ENCODE peak calls at places on chromosome 9, in ten cellular contexts. V is psoas muscle, W is A549, B is OCI-LY7, Z is dorsolateral prefrontal cortex, Y is adrenal gland, R is pancreas, H is brain microvascular endothelial cell, M is tibial artery, F is left ventricle myocardium inferior. A is an unnamed sample.

GRCh38 chr9:86768709-86769108 is 178.6 kb downstream of the GAS1 start:
- DNase-seq in V (no peak), W (no peak), B (no peak), Z (no peak), Y (no peak), R (no peak), H (no peak), M (no peak), F (no peak), A (no peak)

GRCh38 chr9:96491079-96491879 is 41.3 kb downstream of the HABP4 start:
- DNase-seq in V (no peak), W (no peak), B (no peak), Z (no peak), Y (peak; percentile 66), R (no peak), H (no peak), M (no peak), F (no peak), A (no peak)

GRCh38 chr9:133460405-133461175 is 812 bp downstream of the CACFD1 start:
- DNase-seq in V (no peak), W (peak; percentile 77), B (peak; percentile 91), Z (no peak), Y (peak; percentile 75), R (peak; percentile 83), H (no peak), M (peak; percentile 83), F (no peak), A (peak; percentile 85)

GRCh38 chr9:127741831-127742434 is 6.8 kb upstream of the TOR2A start:
- DNase-seq in V (peak; percentile 88), W (peak; percentile 49), B (no peak), Z (peak; percentile 88), Y (peak; percentile 87), R (peak; percentile 83), H (no peak), M (no peak), F (peak; percentile 81), A (no peak)

GRCh38 chr9:116629700-116630099 is 57.4 kb upstream of the TRIM32 start:
- DNase-seq in V (no peak), W (no peak), B (no peak), Z (no peak), Y (no peak), R (no peak), H (no peak), M (no peak), F (no peak), A (no peak)

GRCh38 chr9:27800159-27800558 is 226.9 kb upstream of the C9orf72 start:
- DNase-seq in V (no peak), W (no peak), B (no peak), Z (no peak), Y (no peak), R (no peak), H (no peak), M (no peak), F (no peak), A (no peak)

GRCh38 chr9:113484258-113484730 is 20.8 kb downstream of the RGS3 start:
- DNase-seq in V (peak; percentile 64), W (no peak), B (no peak), Z (no peak), Y (peak; percentile 99), R (peak; percentile 83), H (peak; percentile 11), M (peak; percentile 85), F (peak; percentile 77), A (no peak)

GRCh38 chr9:83706703-83707517 is 848 bp downstream of the UBQLN1 start:
- DNase-seq in V (peak; percentile 75), W (no peak), B (peak; percentile 73), Z (no peak), Y (peak; percentile 52), R (peak; percentile 38), H (peak; percentile 17), M (no peak), F (peak; percentile 30), A (no peak)

GRCh38 chr9:114911167-114911821 is 19.1 kb downstream of the TNFSF8 start:
- DNase-seq in V (no peak), W (peak; percentile 83), B (no peak), Z (no peak), Y (peak; percentile 19), R (no peak), H (no peak), M (no peak), F (no peak), A (peak; percentile 87)

GRCh38 chr9:132662152-132662945 is 7.4 kb downstream of the DDX31 start:
- DNase-seq in V (no peak), W (no peak), B (no peak), Z (no peak), Y (no peak), R (no peak), H (no peak), M (no peak), F (no peak), A (no peak)

GRCh38 chr9:70374962-70375618 is 39.4 kb downstream of the KLF9 start:
- DNase-seq in V (no peak), W (no peak), B (no peak), Z (no peak), Y (no peak), R (no peak), H (no peak), M (no peak), F (no peak), A (no peak)

GRCh38 chr9:18865542-18865941 is 167.5 kb downstream of the SAXO1 start:
- DNase-seq in V (no peak), W (no peak), B (no peak), Z (no peak), Y (no peak), R (no peak), H (no peak), M (no peak), F (no peak), A (no peak)

GRCh38 chr9:130565792-130566191 is 13.6 kb upstream of the FUBP3 start:
- DNase-seq in V (no peak), W (no peak), B (no peak), Z (no peak), Y (no peak), R (no peak), H (no peak), M (no peak), F (no peak), A (no peak)

GRCh38 chr9:127873886-127874285 is 3.6 kb downstream of the AK1 start:
- DNase-seq in V (peak; percentile 94), W (no peak), B (no peak), Z (peak; percentile 86), Y (peak; percentile 94), R (peak; percentile 63), H (no peak), M (peak; percentile 95), F (peak; percentile 85), A (peak; percentile 52)

DNA sequence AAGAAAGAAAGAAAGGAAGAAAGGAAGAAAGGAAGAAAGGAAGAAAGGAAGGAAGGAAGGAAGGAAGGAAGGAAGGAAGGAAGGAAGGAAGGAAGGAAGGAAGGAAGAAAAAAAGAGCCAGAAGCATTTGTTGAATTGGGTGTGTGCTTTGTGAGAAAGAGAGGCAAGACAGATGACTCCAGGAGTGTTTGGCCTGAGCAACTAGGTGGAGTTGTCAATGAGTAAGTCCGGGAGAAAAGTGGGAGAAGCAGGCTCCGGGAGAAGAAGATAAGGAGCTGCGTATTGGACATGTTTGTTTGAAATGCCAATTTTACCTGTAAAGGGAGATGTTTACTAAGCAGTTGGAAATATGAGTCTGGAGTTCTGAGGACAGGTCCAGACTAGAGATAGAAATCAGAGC is 15.1 kb upstream of the GCNT1 start:
- DNase-seq in V (no peak), W (no peak), B (no peak), Z (no peak), Y (no peak), R (no peak), H (no peak), M (no peak), F (no peak), A (no peak)
- H3K27ac ChIP-seq in V (no peak overlapping the region), W (no peak overlapping the region), B (no peak overlapping the region), Z (no peak overlapping the region), Y (no peak overlapping the region), R (no peak overlapping the region), H (no peak overlapping the region), M (no peak overlapping the region), F (no peak overlapping the region), A (no peak overlapping the region)

GRCh38 chr9:9920425-9920824 is 692.4 kb downstream of the PTPRD start:
- DNase-seq in V (no peak), W (no peak), B (peak; percentile 5), Z (no peak), Y (no peak), R (no peak), H (no peak), M (no peak), F (no peak), A (no peak)
- TF ChIP-seq CTCF in V (no peak), W (no peak), B (peak; percentile 67), Z (peak; percentile 38), Y (no peak), R (no peak), H (peak; percentile 37), M (no peak), F (no peak), A (no peak)

GRCh38 chr9:126125577-126125976 is 201.1 kb upstream of the MVB12B start:
- DNase-seq in V (no peak), W (no peak), B (no peak), Z (no peak), Y (peak; percentile 35), R (no peak), H (no peak), M (no peak), F (no peak), A (peak; percentile 50)

GRCh38 chr9:126126012-126126411 is 200.6 kb upstream of the MVB12B start:
- DNase-seq in V (no peak), W (no peak), B (no peak), Z (no peak), Y (no peak), R (no peak), H (no peak), M (no peak), F (no peak), A (no peak)

GRCh38 chr9:126125177-126125576 is 201.5 kb upstream of the MVB12B start:
- DNase-seq in V (no peak), W (no peak), B (no peak), Z (no peak), Y (peak; percentile 36), R (no peak), H (no peak), M (no peak), F (no peak), A (no peak)

GRCh38 chr9:126127591-126127990 is 199.0 kb upstream of the MVB12B start:
- DNase-seq in V (no peak), W (no peak), B (no peak), Z (no peak), Y (no peak), R (no peak), H (no peak), M (no peak), F (no peak), A (no peak)

GRCh38 chr9:126126807-126127206 is 199.8 kb upstream of the MVB12B start:
- DNase-seq in V (no peak), W (no peak), B (no peak), Z (no peak), Y (no peak), R (no peak), H (no peak), M (no peak), F (no peak), A (no peak)
- H3K27ac ChIP-seq in V (no peak overlapping the region), W (no peak overlapping the region), B (no peak overlapping the region), Z (no peak overlapping the region), Y (no peak overlapping the region), R (no peak overlapping the region), H (no peak overlapping the region), M (no peak overlapping the region), F (no peak overlapping the region), A (no peak overlapping the region)

DNA sequence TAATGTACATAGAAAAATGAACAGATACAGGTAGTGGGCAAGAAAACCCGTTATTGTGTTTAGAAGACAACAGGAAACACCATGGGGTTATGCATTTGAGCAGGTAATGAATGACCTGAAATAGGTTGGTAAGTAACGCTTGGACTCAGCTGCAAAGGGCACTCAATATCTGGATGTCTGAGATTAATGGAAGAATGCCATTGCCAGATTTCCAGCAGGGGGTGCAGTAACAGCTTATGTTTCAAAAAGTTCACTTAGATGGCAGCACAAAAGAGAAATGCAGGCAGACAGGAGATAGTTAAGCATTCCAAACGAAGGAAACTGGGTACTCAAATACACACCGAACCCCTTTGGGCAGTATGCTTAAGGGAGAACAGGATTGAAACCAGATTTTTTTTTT is 285.5 kb upstream of the VLDLR start:
- DNase-seq in V (no peak), W (no peak), B (no peak), Z (no peak), Y (no peak), R (no peak), H (peak; percentile 26), M (no peak), F (no peak), A (no peak)
- TF ChIP-seq CTCF in V (peak; percentile 12), W (peak; percentile 22), B (peak; percentile 47), Z (peak; percentile 28), Y (peak; percentile 25), R (no peak), H (peak; percentile 54), M (no peak), F (peak; percentile 40), A (no peak)

A was measured in RWPE1.